ENCODE peak calls at places on chromosomes 5 and 9, in four cellular contexts. One of them, this sample, is unnamed.

GRCh38 chr9:110049699-110050450 is 158.1 kb downstream of the C9orf152 start:
- DNase-seq in thoracic aorta: no peak
- DNase-seq in IMR-90: no peak
- DNase-seq in A549: no peak
- DNase-seq in this sample: peak; percentile 57

GRCh38 chr5:81303563-81303962 is 2.2 kb downstream of the ZCCHC9 start:
- DNase-seq in thoracic aorta: no peak
- DNase-seq in IMR-90: peak; percentile 94
- DNase-seq in A549: no peak
- DNase-seq in this sample: no peak

GRCh38 chr5:14202462-14202861 is 59.3 kb downstream of the TRIO start:
- DNase-seq in thoracic aorta: no peak
- DNase-seq in IMR-90: no peak
- DNase-seq in A549: no peak
- DNase-seq in this sample: no peak

GRCh38 chr9:3528466-3528865 is 2.7 kb upstream of the RFX3 start:
- DNase-seq in thoracic aorta: no peak
- DNase-seq in IMR-90: no peak
- DNase-seq in A549: no peak
- DNase-seq in this sample: no peak

GRCh38 chr9:18969095-18969494 is 63.9 kb downstream of the SAXO1 start:
- DNase-seq in thoracic aorta: no peak
- DNase-seq in IMR-90: no peak
- DNase-seq in A549: no peak
- DNase-seq in this sample: no peak

GRCh38 chr5:172943906-172944305 is 15.3 kb upstream of the RPL26L1 start:
- DNase-seq in thoracic aorta: no peak
- DNase-seq in IMR-90: no peak
- DNase-seq in A549: no peak
- DNase-seq in this sample: no peak

GRCh38 chr5:16666140-16666860 is 49.5 kb upstream of the RETREG1 start:
- DNase-seq in thoracic aorta: no peak
- DNase-seq in IMR-90: no peak
- DNase-seq in A549: no peak
- DNase-seq in this sample: no peak

GRCh38 chr9:130043654-130044623 is 950 bp upstream of the FNBP1 start:
- DNase-seq in thoracic aorta: no peak
- DNase-seq in IMR-90: peak; percentile 46
- DNase-seq in A549: no peak
- DNase-seq in this sample: no peak

GRCh38 chr9:114925672-114926071 is 4.7 kb downstream of the TNFSF8 start:
- DNase-seq in thoracic aorta: no peak
- DNase-seq in IMR-90: no peak
- DNase-seq in A549: no peak
- DNase-seq in this sample: no peak

DNA sequence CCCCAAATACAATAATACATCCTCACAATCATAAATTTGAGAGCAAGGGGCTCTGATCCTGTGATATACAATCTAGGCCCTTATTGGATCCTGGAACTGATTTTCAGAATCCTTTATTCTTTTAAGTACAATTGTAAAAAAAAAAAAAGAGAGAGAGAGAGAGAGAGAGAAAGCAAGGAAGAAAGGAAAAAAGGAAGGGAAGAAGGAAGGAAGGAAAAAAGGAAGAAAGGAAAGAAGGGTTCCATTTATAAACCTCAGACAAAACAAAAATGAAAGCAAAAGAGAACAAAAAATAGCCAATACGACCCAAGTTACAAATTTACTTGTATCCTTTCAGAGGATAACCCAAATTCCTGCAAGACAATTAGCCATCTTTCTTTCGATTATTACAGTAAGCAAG is 543.1 kb downstream of the RAB3C start:
- DNase-seq in thoracic aorta: no peak
- DNase-seq in IMR-90: no peak
- DNase-seq in A549: no peak
- DNase-seq in this sample: no peak
- H3K4me3 ChIP-seq in thoracic aorta: no peak overlapping the region
- H3K4me3 ChIP-seq in IMR-90: no peak overlapping the region
- H3K4me3 ChIP-seq in A549: peak overlapping the region; percentile 0
- H3K4me3 ChIP-seq in this sample: no peak overlapping the region

DNA sequence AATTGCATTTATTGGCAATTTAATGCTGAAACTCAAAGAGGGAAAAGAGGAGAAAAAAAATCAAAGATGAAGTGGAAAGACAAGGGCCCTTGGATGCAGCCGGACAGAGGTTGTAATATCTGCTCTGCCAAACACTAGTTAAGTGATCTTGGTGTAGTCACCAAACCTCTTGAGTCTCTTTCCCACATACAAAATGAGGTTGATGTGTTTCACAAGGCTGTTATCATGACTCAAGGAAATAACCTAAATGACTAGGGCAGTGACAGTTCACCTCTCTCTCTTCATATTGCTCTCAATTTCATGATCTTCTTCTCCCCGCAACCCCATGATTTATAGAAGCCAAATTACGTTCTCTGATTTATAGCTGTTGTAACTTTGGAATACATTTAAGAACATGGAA is 44.9 kb downstream of the PIK3R1 start:
- DNase-seq in thoracic aorta: no peak
- DNase-seq in IMR-90: no peak
- DNase-seq in A549: no peak
- DNase-seq in this sample: no peak
- H3K27ac ChIP-seq in thoracic aorta: no peak overlapping the region
- H3K27ac ChIP-seq in IMR-90: no peak overlapping the region
- H3K27ac ChIP-seq in A549: no peak overlapping the region
- H3K27ac ChIP-seq in this sample: peak overlapping the region; percentile 0

GRCh38 chr5:1139806-1140187 is 27.9 kb upstream of the SLC12A7 start:
- DNase-seq in thoracic aorta: no peak
- DNase-seq in IMR-90: no peak
- DNase-seq in A549: no peak
- DNase-seq in this sample: no peak

GRCh38 chr5:1139366-1139765 is 27.5 kb upstream of the SLC12A7 start:
- DNase-seq in thoracic aorta: no peak
- DNase-seq in IMR-90: no peak
- DNase-seq in A549: no peak
- DNase-seq in this sample: no peak

GRCh38 chr5:1140188-1140817 is 28.4 kb upstream of the SLC12A7 start:
- DNase-seq in thoracic aorta: no peak
- DNase-seq in IMR-90: peak; percentile 31
- DNase-seq in A549: peak; percentile 67
- DNase-seq in this sample: peak; percentile 85

GRCh38 chr5:1141827-1142226 is 30.0 kb upstream of the SLC12A7 start:
- DNase-seq in thoracic aorta: no peak
- DNase-seq in IMR-90: no peak
- DNase-seq in A549: no peak
- DNase-seq in this sample: no peak

DNA sequence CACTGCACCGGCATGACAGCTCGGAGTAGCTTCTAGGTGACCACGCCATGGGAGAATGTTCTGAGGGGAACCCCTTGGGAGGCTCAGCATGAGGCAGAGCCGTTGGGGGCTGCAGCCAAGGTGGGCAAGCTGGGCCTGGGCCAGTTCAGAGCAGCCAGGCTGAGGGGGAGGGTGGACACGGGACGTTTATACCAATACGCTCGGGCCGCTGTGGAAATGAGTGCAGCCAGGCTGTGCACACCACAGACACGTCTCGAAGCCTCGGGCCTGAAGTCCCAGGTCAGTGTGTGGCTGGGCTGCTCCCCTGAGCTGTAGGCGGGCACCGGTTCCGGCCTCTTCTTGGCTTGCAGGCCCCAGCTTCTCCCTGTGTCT is 28.9 kb upstream of the SLC12A7 start:
- DNase-seq in thoracic aorta: no peak
- DNase-seq in IMR-90: no peak
- DNase-seq in A549: no peak
- DNase-seq in this sample: no peak
- H3K4me3 ChIP-seq in thoracic aorta: no peak overlapping the region
- H3K4me3 ChIP-seq in IMR-90: no peak overlapping the region
- H3K4me3 ChIP-seq in A549: no peak overlapping the region
- H3K4me3 ChIP-seq in this sample: no peak overlapping the region

DNA sequence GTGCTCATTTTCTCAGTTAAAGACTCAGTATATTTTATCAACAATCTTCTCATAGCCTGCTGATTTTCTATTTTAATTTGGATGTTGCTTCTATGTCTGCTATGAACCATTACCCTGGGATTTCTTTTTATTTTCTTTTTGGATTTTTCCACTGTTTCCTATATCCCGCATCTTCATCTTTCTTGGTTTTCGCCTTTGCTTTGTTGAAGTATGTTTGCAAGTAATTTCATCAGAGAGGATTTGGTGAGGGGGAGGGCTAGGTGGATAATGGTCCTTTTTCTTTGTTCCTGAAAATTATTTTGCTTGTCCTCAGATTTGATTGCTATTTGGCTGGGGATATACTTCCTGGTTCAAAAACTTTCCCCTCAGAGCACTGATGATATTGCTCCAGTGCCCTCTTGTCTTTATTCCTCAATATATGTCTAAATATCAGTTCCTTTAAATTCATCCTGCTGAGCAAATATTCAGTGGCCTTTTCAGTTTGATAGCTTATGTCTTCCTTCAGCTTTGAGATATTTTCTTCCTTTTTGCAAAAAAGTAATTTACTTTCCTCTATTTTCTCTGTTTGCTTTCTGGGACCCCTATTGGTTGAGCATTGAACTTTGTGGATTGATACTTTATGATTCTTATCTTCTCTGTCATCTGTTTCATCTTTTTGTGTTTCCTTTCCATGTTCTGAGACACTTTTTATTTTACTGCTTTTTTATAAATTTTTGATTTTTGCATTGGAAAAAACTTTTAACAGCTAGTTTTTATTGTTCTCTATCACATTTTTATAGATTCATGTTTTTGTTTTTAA is 227.6 kb upstream of the ELL2 start:
- DNase-seq in thoracic aorta: no peak
- DNase-seq in IMR-90: no peak
- DNase-seq in A549: no peak
- DNase-seq in this sample: no peak
- H3K27ac ChIP-seq in thoracic aorta: no peak overlapping the region
- H3K27ac ChIP-seq in IMR-90: no peak overlapping the region
- H3K27ac ChIP-seq in A549: no peak overlapping the region
- H3K27ac ChIP-seq in this sample: no peak overlapping the region

DNA sequence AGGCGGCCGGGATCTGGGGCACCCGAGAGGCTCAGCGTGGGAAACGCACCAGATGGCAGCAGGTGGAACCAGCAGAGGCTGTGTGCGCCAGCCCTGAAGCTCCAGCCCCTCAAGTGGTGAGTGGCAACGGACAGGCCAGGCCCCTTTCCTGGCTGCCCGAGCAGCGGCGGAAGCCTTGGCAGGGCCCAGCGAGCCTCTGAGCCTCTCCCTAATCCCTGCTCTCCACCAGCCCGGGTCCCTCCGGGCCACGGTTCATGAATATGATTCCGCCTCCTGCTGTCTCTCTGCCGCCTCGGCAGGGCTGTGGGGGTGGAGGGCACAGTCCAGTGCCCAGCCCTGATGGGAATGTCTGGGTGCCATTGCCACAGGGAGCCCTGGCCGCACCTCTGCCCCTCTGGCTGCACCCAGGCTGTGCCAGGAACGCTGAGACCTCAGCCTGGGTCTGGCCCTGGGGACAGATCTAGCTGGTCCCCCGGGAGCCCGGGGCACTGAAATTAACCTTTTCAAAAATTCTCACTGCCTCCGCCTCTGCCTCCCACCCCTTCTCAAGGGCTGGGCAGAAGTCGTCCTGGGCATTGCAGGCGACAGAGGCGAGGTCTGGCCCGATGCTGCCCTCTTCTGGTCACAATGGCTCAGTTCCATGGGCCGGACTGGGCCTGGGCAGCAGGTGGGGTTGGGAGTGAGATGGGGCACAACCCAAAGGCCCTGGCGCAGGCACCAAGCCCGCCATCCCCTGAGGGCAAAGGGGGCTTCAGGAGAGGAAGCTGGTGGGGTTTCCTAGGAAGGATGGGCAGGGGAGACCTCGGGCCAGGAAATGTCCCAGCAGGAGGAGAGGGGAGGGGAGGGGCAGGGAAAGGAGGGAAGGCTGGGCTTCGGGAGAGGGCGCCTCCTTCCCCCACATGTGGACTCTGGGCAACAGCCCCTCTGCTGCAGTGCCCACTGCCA is 20.3 kb downstream of the CCDC187 start:
- DNase-seq in thoracic aorta: peak; percentile 43
- DNase-seq in IMR-90: peak; percentile 52
- DNase-seq in A549: peak; percentile 88
- DNase-seq in this sample: peak; percentile 82
- H3K4me3 ChIP-seq in thoracic aorta: peak overlapping the region; percentile 67
- H3K4me3 ChIP-seq in IMR-90: no peak overlapping the region
- H3K4me3 ChIP-seq in A549: no peak overlapping the region
- H3K4me3 ChIP-seq in this sample: peak overlapping the region; percentile 30

DNA sequence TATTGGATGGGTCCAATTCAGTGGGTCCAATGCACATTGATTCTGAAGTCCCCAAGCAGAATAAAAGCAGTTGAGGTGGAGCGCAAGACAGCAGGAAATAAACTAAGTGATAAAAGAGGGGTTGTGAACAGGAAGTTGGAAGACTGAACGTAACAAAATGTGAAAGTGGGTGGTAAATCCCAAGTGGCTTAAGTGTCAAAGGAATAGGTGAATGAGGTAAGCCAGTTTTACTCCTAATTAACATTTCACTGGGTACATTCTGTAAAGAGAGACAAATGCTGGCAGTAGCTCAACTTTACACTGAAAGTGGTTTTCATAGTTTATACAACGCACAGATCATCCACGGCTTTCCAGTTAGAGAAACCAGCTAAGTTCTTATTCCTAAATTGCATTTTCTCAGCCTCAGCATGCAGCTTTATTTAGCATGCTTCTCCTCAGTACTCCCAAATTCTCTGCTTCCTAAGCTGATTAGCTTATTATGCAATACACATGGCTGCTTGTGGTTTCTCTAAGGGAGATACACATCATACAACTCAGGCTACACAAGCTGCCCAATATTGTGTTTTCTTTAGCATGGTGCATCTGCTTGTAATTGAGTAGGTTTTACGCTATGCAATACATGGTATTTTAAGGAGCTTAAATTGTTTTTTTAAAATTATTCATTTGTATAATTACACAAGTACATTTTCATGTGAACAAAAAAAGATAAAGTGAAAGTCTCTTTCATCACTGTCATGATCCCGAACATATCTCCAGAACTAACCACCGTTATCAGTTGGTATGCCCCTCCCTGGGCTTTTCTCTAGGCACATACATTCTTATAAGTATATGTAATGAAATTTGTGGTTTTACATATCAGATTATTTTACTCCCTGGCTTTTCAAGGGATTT is 34.2 kb upstream of the HSD17B4 start:
- DNase-seq in thoracic aorta: no peak
- DNase-seq in IMR-90: peak; percentile 76
- DNase-seq in A549: no peak
- DNase-seq in this sample: no peak
- H3K27ac ChIP-seq in thoracic aorta: no peak overlapping the region
- H3K27ac ChIP-seq in IMR-90: no peak overlapping the region
- H3K27ac ChIP-seq in A549: no peak overlapping the region
- H3K27ac ChIP-seq in this sample: peak overlapping the region; percentile 37

DNA sequence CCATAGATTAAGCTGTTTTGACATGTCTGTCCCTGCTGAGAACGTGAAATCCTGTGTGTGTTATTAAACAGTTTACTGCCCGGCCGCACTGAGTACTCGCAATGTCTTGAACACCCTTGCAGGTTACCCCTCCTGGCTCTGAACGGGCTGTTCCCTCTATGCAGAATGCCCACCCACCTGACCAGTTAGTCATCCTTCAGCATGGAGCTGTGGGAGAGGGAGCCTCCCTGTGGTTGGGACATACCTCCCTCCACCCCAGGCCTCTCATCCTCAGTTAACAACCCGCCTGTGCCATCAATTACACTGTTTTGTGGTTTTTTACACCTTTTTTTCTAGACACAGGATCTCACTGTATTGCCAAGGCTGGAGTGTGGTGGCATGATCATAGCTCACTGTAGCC is 26.0 kb downstream of the TJP2 start:
- DNase-seq in thoracic aorta: no peak
- DNase-seq in IMR-90: peak; percentile 55
- DNase-seq in A549: no peak
- DNase-seq in this sample: no peak
- H3K4me3 ChIP-seq in thoracic aorta: no peak overlapping the region
- H3K4me3 ChIP-seq in IMR-90: no peak overlapping the region
- H3K4me3 ChIP-seq in A549: no peak overlapping the region
- H3K4me3 ChIP-seq in this sample: no peak overlapping the region